ENCODE peak calls at places on chromosomes 2 and 18, in six cellular contexts. One of them, this sample, is unnamed. For H3K9me3, the result is how much of the 10 kb centered on the place peaks cover.

GRCh38 chr2:179082697-179083096 is 32.8 kb upstream of the CCDC141 start:
- DNase-seq in upper lobe of right lung: no peak
- DNase-seq in heart left ventricle: no peak
- DNase-seq in CD8-positive, alpha-beta memory T cell: no peak
- DNase-seq in HepG2: no peak
- DNase-seq in ovary: no peak
- DNase-seq in this sample: no peak

GRCh38 chr18:26215247-26215970 is 10.8 kb upstream of the TAF4B start:
- DNase-seq in upper lobe of right lung: no peak
- DNase-seq in heart left ventricle: no peak
- DNase-seq in CD8-positive, alpha-beta memory T cell: peak
- DNase-seq in HepG2: no peak
- DNase-seq in ovary: no peak
- DNase-seq in this sample: peak

GRCh38 chr2:189347540-189347939 is 93.7 kb upstream of the WDR75 start:
- DNase-seq in upper lobe of right lung: no peak
- DNase-seq in heart left ventricle: no peak
- DNase-seq in CD8-positive, alpha-beta memory T cell: peak
- DNase-seq in HepG2: peak
- DNase-seq in ovary: peak
- DNase-seq in this sample: no peak

GRCh38 chr18:8351173-8351572 is 258.1 kb upstream of the RAB12 start:
- DNase-seq in upper lobe of right lung: no peak
- DNase-seq in heart left ventricle: no peak
- DNase-seq in CD8-positive, alpha-beta memory T cell: no peak
- DNase-seq in HepG2: no peak
- DNase-seq in ovary: no peak
- DNase-seq in this sample: no peak

GRCh38 chr2:223026357-223027110 is 25.5 kb upstream of the KCNE4 start:
- DNase-seq in upper lobe of right lung: no peak
- DNase-seq in heart left ventricle: no peak
- DNase-seq in CD8-positive, alpha-beta memory T cell: no peak
- DNase-seq in HepG2: no peak
- DNase-seq in ovary: no peak
- DNase-seq in this sample: no peak

GRCh38 chr18:3869848-3870247 is 419.9 kb downstream of the TGIF1 start:
- DNase-seq in upper lobe of right lung: no peak
- DNase-seq in heart left ventricle: no peak
- DNase-seq in CD8-positive, alpha-beta memory T cell: no peak
- DNase-seq in HepG2: peak
- DNase-seq in ovary: no peak
- DNase-seq in this sample: no peak

GRCh38 chr2:121186261-121186660 is 98.7 kb downstream of the TFCP2L1 start:
- DNase-seq in upper lobe of right lung: no peak
- DNase-seq in heart left ventricle: no peak
- DNase-seq in CD8-positive, alpha-beta memory T cell: no peak
- DNase-seq in HepG2: no peak
- DNase-seq in ovary: no peak
- DNase-seq in this sample: no peak

GRCh38 chr2:98818164-98818563 is 87.2 kb upstream of the MGAT4A start:
- DNase-seq in upper lobe of right lung: no peak
- DNase-seq in heart left ventricle: no peak
- DNase-seq in CD8-positive, alpha-beta memory T cell: no peak
- DNase-seq in HepG2: no peak
- DNase-seq in ovary: no peak
- DNase-seq in this sample: no peak

GRCh38 chr2:195049372-195050031 is 607.5 kb upstream of the SLC39A10 start:
- DNase-seq in upper lobe of right lung: no peak
- DNase-seq in heart left ventricle: no peak
- DNase-seq in CD8-positive, alpha-beta memory T cell: no peak
- DNase-seq in HepG2: no peak
- DNase-seq in ovary: no peak
- DNase-seq in this sample: no peak

DNA sequence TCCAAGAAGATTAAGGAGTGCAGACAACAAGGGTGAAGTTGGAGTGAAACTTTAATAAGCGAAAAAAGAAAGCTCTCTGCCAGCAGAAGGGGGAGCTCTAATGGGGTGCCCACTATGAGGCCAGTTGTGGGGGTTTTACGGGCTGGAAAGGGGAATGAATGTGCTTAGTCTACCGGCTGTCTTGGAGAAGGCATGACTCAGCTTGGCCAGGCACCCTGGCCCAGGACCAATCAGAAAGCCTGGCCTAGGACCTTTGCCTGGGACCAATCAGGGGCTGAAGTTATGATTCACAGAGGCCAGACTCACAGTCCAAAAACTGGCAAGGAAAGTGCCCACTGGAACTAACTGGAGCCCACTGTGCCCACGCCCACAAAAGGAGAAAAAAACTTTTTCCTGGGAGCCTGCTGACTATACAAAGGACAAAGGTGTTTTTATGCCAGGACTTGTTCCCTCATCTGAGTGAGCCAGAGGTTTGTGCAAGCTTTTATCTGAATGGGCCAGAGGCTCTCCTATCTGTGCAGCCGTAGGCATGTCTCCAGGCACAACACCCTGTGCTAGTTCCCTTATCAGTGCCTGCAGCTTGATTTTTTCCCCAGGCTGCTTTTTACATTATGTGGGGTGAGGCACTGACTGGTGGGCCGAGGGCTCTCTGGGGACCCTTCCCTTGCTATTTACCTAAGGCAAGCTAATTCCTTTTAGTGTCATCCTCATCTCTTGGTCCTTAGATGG is 18.6 kb downstream of the CMPK2 start:
- DNase-seq in upper lobe of right lung: no peak
- DNase-seq in heart left ventricle: no peak
- DNase-seq in CD8-positive, alpha-beta memory T cell: no peak
- DNase-seq in HepG2: no peak
- DNase-seq in ovary: no peak
- DNase-seq in this sample: no peak
- H3K9me3 ChIP-seq in upper lobe of right lung: half or more
- H3K9me3 ChIP-seq in heart left ventricle: half or more
- H3K9me3 ChIP-seq in CD8-positive, alpha-beta memory T cell: under half
- H3K9me3 ChIP-seq in HepG2: half or more
- H3K9me3 ChIP-seq in ovary: under half
- H3K9me3 ChIP-seq in this sample: half or more

GRCh38 chr18:72180689-72181088 is 363.5 kb downstream of the CBLN2 start:
- DNase-seq in upper lobe of right lung: no peak
- DNase-seq in heart left ventricle: no peak
- DNase-seq in CD8-positive, alpha-beta memory T cell: no peak
- DNase-seq in HepG2: no peak
- DNase-seq in ovary: no peak
- DNase-seq in this sample: no peak

GRCh38 chr18:72174972-72175649 is 369.0 kb downstream of the CBLN2 start:
- DNase-seq in upper lobe of right lung: no peak
- DNase-seq in heart left ventricle: no peak
- DNase-seq in CD8-positive, alpha-beta memory T cell: no peak
- DNase-seq in HepG2: no peak
- DNase-seq in ovary: no peak
- DNase-seq in this sample: no peak
- H3K9me3 ChIP-seq in upper lobe of right lung: under half
- H3K9me3 ChIP-seq in heart left ventricle: under half
- H3K9me3 ChIP-seq in CD8-positive, alpha-beta memory T cell: under half
- H3K9me3 ChIP-seq in HepG2: under half
- H3K9me3 ChIP-seq in ovary: under half
- H3K9me3 ChIP-seq in this sample: under half

DNA sequence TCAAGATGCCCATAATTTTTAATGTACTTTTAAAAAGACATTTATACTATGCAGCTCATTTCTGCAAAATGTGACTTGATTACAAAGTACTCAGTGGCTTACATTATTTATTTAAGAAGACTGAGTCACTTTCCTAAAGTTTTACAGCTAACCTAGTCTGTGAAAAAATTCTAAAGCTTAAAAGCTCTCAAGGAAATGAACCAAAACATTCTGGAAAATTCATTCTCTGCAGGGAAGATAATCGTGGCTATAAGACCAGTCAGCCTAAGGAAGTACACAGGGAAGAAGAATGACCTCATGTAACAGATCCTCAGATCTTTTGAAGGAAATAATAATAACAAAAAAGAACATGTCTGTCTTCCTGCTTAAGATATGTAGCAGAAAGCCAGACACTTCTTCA is 232.1 kb upstream of the STK17B start:
- DNase-seq in upper lobe of right lung: no peak
- DNase-seq in heart left ventricle: no peak
- DNase-seq in CD8-positive, alpha-beta memory T cell: no peak
- DNase-seq in HepG2: no peak
- DNase-seq in ovary: no peak
- DNase-seq in this sample: no peak
- H3K9me3 ChIP-seq in upper lobe of right lung: under half
- H3K9me3 ChIP-seq in heart left ventricle: under half
- H3K9me3 ChIP-seq in CD8-positive, alpha-beta memory T cell: under half
- H3K9me3 ChIP-seq in HepG2: under half
- H3K9me3 ChIP-seq in ovary: under half
- H3K9me3 ChIP-seq in this sample: under half

GRCh38 chr2:16207151-16207550 is 266.8 kb downstream of the MYCN start:
- DNase-seq in upper lobe of right lung: no peak
- DNase-seq in heart left ventricle: no peak
- DNase-seq in CD8-positive, alpha-beta memory T cell: no peak
- DNase-seq in HepG2: no peak
- DNase-seq in ovary: no peak
- DNase-seq in this sample: no peak
- H3K9me3 ChIP-seq in upper lobe of right lung: under half
- H3K9me3 ChIP-seq in heart left ventricle: under half
- H3K9me3 ChIP-seq in CD8-positive, alpha-beta memory T cell: under half
- H3K9me3 ChIP-seq in HepG2: under half
- H3K9me3 ChIP-seq in ovary: under half
- H3K9me3 ChIP-seq in this sample: under half

GRCh38 chr18:61735564-61736102 is 157.2 kb downstream of the RNF152 start:
- DNase-seq in upper lobe of right lung: no peak
- DNase-seq in heart left ventricle: no peak
- DNase-seq in CD8-positive, alpha-beta memory T cell: no peak
- DNase-seq in HepG2: no peak
- DNase-seq in ovary: no peak
- DNase-seq in this sample: no peak
- H3K9me3 ChIP-seq in upper lobe of right lung: under half
- H3K9me3 ChIP-seq in heart left ventricle: under half
- H3K9me3 ChIP-seq in CD8-positive, alpha-beta memory T cell: under half
- H3K9me3 ChIP-seq in HepG2: under half
- H3K9me3 ChIP-seq in ovary: under half
- H3K9me3 ChIP-seq in this sample: under half

DNA sequence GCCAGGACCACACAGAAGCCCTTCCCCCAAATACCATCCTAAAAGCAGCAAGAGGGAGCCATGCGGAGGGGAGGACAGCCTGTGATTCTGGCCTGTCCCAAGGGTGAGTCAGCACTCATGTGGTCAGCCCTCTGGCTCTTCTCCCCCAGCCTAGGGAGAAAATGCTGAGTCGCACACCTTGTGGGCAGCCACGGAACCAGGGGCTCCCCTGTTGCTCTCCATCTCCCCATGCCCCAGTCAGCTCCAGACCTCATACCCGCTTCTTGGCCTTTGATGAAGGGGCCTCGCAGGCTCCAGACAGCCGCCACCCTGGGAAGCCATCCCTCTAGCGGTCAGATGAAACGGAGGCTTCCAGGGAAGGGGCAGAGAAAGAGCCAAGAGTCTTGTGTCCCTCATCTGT is 181.2 kb upstream of the SIX2 start:
- DNase-seq in upper lobe of right lung: no peak
- DNase-seq in heart left ventricle: no peak
- DNase-seq in CD8-positive, alpha-beta memory T cell: no peak
- DNase-seq in HepG2: peak
- DNase-seq in ovary: no peak
- DNase-seq in this sample: no peak
- H3K9me3 ChIP-seq in upper lobe of right lung: under half
- H3K9me3 ChIP-seq in heart left ventricle: under half
- H3K9me3 ChIP-seq in CD8-positive, alpha-beta memory T cell: under half
- H3K9me3 ChIP-seq in HepG2: under half
- H3K9me3 ChIP-seq in ovary: under half
- H3K9me3 ChIP-seq in this sample: under half

DNA sequence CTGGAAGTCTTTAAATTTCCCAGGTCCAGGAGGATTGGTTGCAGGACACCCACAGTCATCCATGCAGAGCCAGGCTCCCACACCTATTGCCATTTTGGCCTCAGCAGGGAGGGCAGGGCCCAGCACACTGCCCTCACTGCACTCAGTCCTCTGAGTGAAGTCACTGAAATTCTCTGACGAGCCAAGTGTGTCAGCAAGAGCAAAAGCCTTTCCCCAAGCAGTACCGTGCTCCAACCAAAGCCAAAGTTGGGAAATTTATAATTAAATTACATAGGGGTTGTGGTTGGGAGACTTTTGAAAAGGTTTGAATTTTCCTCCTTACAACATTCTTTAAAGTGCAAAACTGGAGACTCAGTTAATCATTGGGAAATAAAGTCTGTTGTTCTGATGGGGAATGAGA is 98.5 kb upstream of the CD226 start:
- DNase-seq in upper lobe of right lung: no peak
- DNase-seq in heart left ventricle: no peak
- DNase-seq in CD8-positive, alpha-beta memory T cell: no peak
- DNase-seq in HepG2: no peak
- DNase-seq in ovary: no peak
- DNase-seq in this sample: no peak
- H3K9me3 ChIP-seq in upper lobe of right lung: under half
- H3K9me3 ChIP-seq in heart left ventricle: under half
- H3K9me3 ChIP-seq in CD8-positive, alpha-beta memory T cell: under half
- H3K9me3 ChIP-seq in HepG2: under half
- H3K9me3 ChIP-seq in ovary: under half
- H3K9me3 ChIP-seq in this sample: under half